ENCODE peak calls at places on chromosomes 16 and 17, in four cellular contexts. E is lower leg skin, Z is A549, K is transverse colon. W is an unnamed sample.
A peak's percentile ranks its signal among the peaks of the same experiment; 100 is the strongest.

GRCh38 chr17:34299918-34300600 is 14.5 kb downstream of the CCL11 start:
- DNase-seq in E (peak; percentile 20), Z (no peak), K (no peak), W (no peak)

GRCh38 chr17:81652901-81653771 is 3.2 kb downstream of the PDE6G start:
- DNase-seq in E (no peak), Z (no peak), K (no peak), W (no peak)

GRCh38 chr16:52451971-52452421 is 94.9 kb downstream of the TOX3 start:
- DNase-seq in E (no peak), Z (peak; percentile 6), K (peak; percentile 68), W (no peak)

GRCh38 chr17:68731465-68731864 is 130.3 kb upstream of the FAM20A start:
- DNase-seq in E (no peak), Z (no peak), K (no peak), W (no peak)

GRCh38 chr16:87581867-87582220 is 20.5 kb upstream of the JPH3 start:
- DNase-seq in E (peak; percentile 95), Z (peak; percentile 90), K (peak; percentile 60), W (peak; percentile 98)

GRCh38 chr16:86048221-86048620 is 149.3 kb downstream of the IRF8 start:
- DNase-seq in E (no peak), Z (no peak), K (peak; percentile 3), W (no peak)

GRCh38 chr17:38724337-38724988 is 5.7 kb upstream of the CISD3 start:
- DNase-seq in E (no peak), Z (no peak), K (peak; percentile 72), W (peak; percentile 85)

GRCh38 chr17:11278186-11278983 is 37.4 kb downstream of the SHISA6 start:
- DNase-seq in E (peak; percentile 28), Z (no peak), K (no peak), W (no peak)

GRCh38 chr17:80795737-80796136 is 195.9 kb upstream of the CHMP6 start:
- DNase-seq in E (peak; percentile 84), Z (no peak), K (no peak), W (no peak)

GRCh38 chr16:71262391-71262790 is 26.8 kb downstream of the CMTR2 start:
- DNase-seq in E (no peak), Z (no peak), K (no peak), W (no peak)

GRCh38 chr17:31859487-31860008 is 504 bp upstream of the COPRS start:
- DNase-seq in E (no peak), Z (no peak), K (no peak), W (no peak)

GRCh38 chr16:88780100-88781062 is 4.6 kb downstream of the PIEZO1 start:
- DNase-seq in E (no peak), Z (no peak), K (no peak), W (no peak)

GRCh38 chr17:32927724-32928526 is at the start of gene TMEM98:
- DNase-seq in E (peak; percentile 82), Z (no peak), K (peak; percentile 54), W (no peak)

GRCh38 chr16:24986512-24987303 is 28.5 kb downstream of the ARHGAP17 start:
- DNase-seq in E (no peak), Z (peak; percentile 66), K (no peak), W (no peak)

GRCh38 chr17:67442787-67443624 is 65.9 kb downstream of the PITPNC1 start:
- DNase-seq in E (peak; percentile 70), Z (no peak), K (no peak), W (no peak)

GRCh38 chr16:53619247-53619646 is 84.4 kb downstream of the RPGRIP1L start:
- DNase-seq in E (no peak), Z (no peak), K (no peak), W (no peak)

GRCh38 chr17:18093616-18094408 is 6.1 kb downstream of the DRG2 start:
- DNase-seq in E (no peak), Z (peak; percentile 77), K (no peak), W (peak; percentile 72)

GRCh38 chr17:18089613-18090012 is 1.9 kb downstream of the DRG2 start:
- DNase-seq in E (no peak), Z (no peak), K (no peak), W (no peak)

GRCh38 chr17:18084256-18084655 is 3.5 kb upstream of the DRG2 start:
- DNase-seq in E (no peak), Z (no peak), K (no peak), W (no peak)

GRCh38 chr17:18087610-18088491 is at the start of gene DRG2:
- DNase-seq in E (peak; percentile 98), Z (peak; percentile 96), K (peak; percentile 94), W (peak; percentile 99)
- TF ChIP-seq POLR2A in E (no peak), Z (peak; percentile 80), K (peak; percentile 41), W (peak; percentile 91)

DNA sequence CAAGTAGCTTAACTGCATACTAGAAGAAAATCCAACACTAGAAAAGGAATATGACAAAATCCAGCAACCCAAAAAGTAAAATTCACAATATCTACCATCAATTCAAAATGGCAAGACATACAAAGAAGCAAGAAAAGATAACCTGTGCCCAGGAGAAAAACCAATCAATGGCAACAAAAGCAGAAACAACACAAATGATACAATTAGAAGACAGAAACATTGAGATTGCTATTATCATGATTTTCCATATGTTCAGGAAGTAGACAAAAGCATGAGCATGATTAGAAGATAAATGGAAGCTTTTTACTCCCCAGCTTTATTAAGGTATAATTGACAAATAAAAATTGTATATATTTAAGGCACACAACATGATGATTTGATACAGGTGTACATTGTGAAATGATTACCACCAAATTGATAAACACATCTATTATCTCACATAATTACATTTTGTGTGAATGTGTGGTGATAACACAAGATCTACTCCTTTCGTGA is 117.3 kb downstream of the CA10 start:
- DNase-seq in E (no peak), Z (no peak), K (no peak), W (no peak)
- TF ChIP-seq POLR2A in E (no peak), Z (no peak), K (no peak), W (no peak)

GRCh38 chr17:27805520-27806146 is 5.3 kb upstream of the NOS2 start:
- DNase-seq in E (peak; percentile 95), Z (peak; percentile 92), K (peak; percentile 89), W (peak; percentile 77)

GRCh38 chr17:27810211-27810901 is 10.0 kb upstream of the NOS2 start:
- DNase-seq in E (peak; percentile 46), Z (no peak), K (no peak), W (no peak)

GRCh38 chr17:27808629-27809028 is 8.3 kb upstream of the NOS2 start:
- DNase-seq in E (peak; percentile 56), Z (no peak), K (no peak), W (no peak)

GRCh38 chr17:27809555-27809954 is 9.2 kb upstream of the NOS2 start:
- DNase-seq in E (no peak), Z (no peak), K (no peak), W (no peak)

GRCh38 chr17:27807567-27808470 is 7.5 kb upstream of the NOS2 start:
- DNase-seq in E (peak; percentile 77), Z (no peak), K (peak; percentile 74), W (no peak)
- TF ChIP-seq POLR2A in E (no peak), Z (no peak), K (no peak), W (no peak)

GRCh38 chr16:1474796-1475551 is at the start of gene CLCN7:
- DNase-seq in E (peak; percentile 98), Z (peak; percentile 92), K (peak; percentile 93), W (peak; percentile 97)
- TF ChIP-seq POLR2A in E (peak; percentile 67), Z (peak; percentile 66), K (peak; percentile 93), W (peak; percentile 73)

GRCh38 chr17:45431531-45432404 is 902 bp downstream of the ARHGAP27 start:
- DNase-seq in E (peak; percentile 96), Z (peak; percentile 83), K (peak; percentile 96), W (peak; percentile 100)

GRCh38 chr17:45429338-45430005 is 3.2 kb downstream of the ARHGAP27 start:
- DNase-seq in E (no peak), Z (no peak), K (no peak), W (no peak)

GRCh38 chr17:45430006-45430737 is 2.5 kb downstream of the ARHGAP27 start:
- DNase-seq in E (no peak), Z (no peak), K (no peak), W (no peak)

GRCh38 chr17:45432405-45433113 is at the start of gene ARHGAP27:
- DNase-seq in E (peak; percentile 93), Z (no peak), K (peak; percentile 82), W (no peak)

GRCh38 chr17:45430738-45431530 is 1.7 kb downstream of the ARHGAP27 start:
- DNase-seq in E (no peak), Z (no peak), K (peak; percentile 88), W (no peak)
- TF ChIP-seq POLR2A in E (no peak), Z (no peak), K (no peak), W (no peak)

DNA sequence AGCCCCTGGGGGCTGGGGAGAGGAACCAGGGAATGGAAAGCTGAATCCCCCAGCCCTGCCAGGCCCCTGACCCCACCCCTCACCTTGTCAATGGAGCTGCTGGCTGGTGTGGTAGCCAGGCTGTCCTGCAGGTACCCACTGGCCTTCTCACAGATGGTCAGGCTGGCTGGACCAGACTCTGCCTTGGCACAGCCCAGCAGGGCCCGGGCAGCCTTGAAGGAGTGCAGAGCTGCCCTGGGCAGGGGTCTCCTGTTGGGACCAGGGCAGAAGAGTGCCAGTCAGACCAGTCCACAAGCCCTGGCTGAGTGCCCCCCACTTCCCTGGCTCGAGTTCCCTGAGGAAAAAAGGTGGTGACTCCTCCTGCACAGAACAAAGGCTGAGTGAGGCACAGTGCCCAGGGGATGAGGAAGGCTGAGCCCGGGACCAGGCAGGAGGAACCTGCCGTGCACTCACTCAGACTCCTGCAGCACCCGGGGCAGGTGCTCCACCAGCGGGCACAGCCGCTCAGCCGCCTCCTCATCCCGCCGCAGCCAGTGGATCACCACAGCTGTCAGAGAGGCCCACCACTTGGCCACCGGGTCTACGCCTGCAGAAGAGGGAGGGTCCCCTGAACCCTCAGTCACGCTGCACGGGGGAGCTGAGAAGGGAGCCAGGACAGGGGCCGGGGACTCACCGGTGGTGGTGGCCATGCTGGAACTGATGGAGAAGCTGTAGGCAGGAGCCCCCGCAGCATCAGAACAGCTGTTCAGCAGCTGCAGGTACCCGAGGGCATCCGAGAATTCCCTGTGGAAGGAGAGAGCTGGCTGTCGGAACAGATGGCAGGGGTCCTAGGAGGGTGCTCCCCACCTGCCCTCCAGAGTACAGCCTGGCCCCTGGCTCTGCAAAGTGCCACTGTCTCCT is 22.4 kb downstream of the SREBF1 start:
- DNase-seq in E (no peak), Z (no peak), K (no peak), W (no peak)
- TF ChIP-seq POLR2A in E (no peak), Z (no peak), K (no peak), W (no peak)